ENCODE peak calls at places on chromosomes 6 and 20, in nine cellular contexts. I, R, U, N, P, C, Y, K and D are unnamed samples.

GRCh38 chr6:111228094-111228493 is 140.8 kb downstream of the SLC16A10 start:
- DNase-seq in R (no peak), I (no peak), U (no peak), P (no peak), K (no peak), C (no peak), N (no peak), Y (no peak), D (no peak)

GRCh38 chr6:156701961-156702360 is 75.2 kb upstream of the ARID1B start:
- DNase-seq in K (no peak), U (no peak), C (no peak), Y (no peak), I (no peak), P (no peak), N (no peak), R (no peak), D (no peak)

GRCh38 chr20:54123587-54124180 is 50.1 kb downstream of the CYP24A1 start:
- DNase-seq in C (no peak), K (peak), I (peak), N (peak), Y (no peak), P (no peak), U (no peak), R (peak), D (no peak)

GRCh38 chr20:1346322-1346969 is 17.5 kb upstream of the SDCBP2 start:
- DNase-seq in U (no peak), Y (no peak), P (no peak), I (no peak), K (no peak), C (no peak), N (no peak), R (no peak), D (no peak)

GRCh38 chr20:56609321-56609720 is 19.8 kb upstream of the TFAP2C start:
- DNase-seq in I (no peak), R (no peak), C (no peak), U (no peak), Y (no peak), N (no peak), P (no peak), K (no peak), D (no peak)

GRCh38 chr6:35139924-35140524 is 1.1 kb downstream of the TCP11 start:
- DNase-seq in P (peak), R (peak), Y (peak), U (peak), K (no peak), N (peak), I (peak), C (peak), D (peak)

GRCh38 chr20:49729780-49730179 is 16.1 kb upstream of the B4GALT5 start:
- DNase-seq in P (no peak), U (no peak), R (no peak), N (no peak), K (no peak), Y (no peak), I (no peak), C (no peak), D (no peak)

GRCh38 chr20:19233025-19233794 is 20.8 kb downstream of the SLC24A3 start:
- DNase-seq in R (no peak), P (peak), Y (no peak), U (no peak), I (no peak), C (no peak), K (no peak), N (no peak), D (no peak)

GRCh38 chr20:38450412-38450975 is 15.4 kb upstream of the SNHG17 start:
- DNase-seq in N (no peak), U (no peak), P (no peak), R (no peak), C (no peak), K (no peak), Y (no peak), I (peak), D (no peak)

GRCh38 chr6:13808806-13809205 is 5.6 kb downstream of the MCUR1 start:
- DNase-seq in Y (no peak), K (no peak), R (no peak), P (no peak), C (no peak), N (no peak), U (no peak), I (no peak), D (no peak)

GRCh38 chr6:87742106-87742505 is 40.1 kb upstream of the AKIRIN2 start:
- DNase-seq in R (no peak), C (no peak), N (no peak), P (peak), I (peak), K (no peak), U (no peak), Y (no peak), D (no peak)